ENCODE peak calls at places on chromosomes 5 and 9, in eight cellular contexts. One of them, this sample, is unnamed. For H3K27me3, the result is how much of the 10 kb centered on the place peaks cover.

GRCh38 chr5:57386958-57387357 is 95.7 kb downstream of the ACTBL2 start:
- DNase-seq in GM12878: no peak
- DNase-seq in fibroblast of lung: peak
- DNase-seq in GM23338: peak
- DNase-seq in HCT116: no peak
- DNase-seq in psoas muscle: no peak
- DNase-seq in tibial artery: no peak
- DNase-seq in A673: peak
- DNase-seq in this sample: peak

GRCh38 chr5:180605554-180606214 is 14.4 kb upstream of the SCGB3A1 start:
- DNase-seq in GM23338: peak
- DNase-seq in A673: peak
- DNase-seq in tibial artery: no peak
- DNase-seq in GM12878: peak
- DNase-seq in psoas muscle: peak
- DNase-seq in HCT116: peak
- DNase-seq in fibroblast of lung: peak
- DNase-seq in this sample: peak

GRCh38 chr5:154595662-154596061 is 117.6 kb upstream of the HAND1 start:
- DNase-seq in GM12878: no peak
- DNase-seq in GM23338: no peak
- DNase-seq in A673: no peak
- DNase-seq in fibroblast of lung: no peak
- DNase-seq in psoas muscle: no peak
- DNase-seq in tibial artery: no peak
- DNase-seq in HCT116: no peak
- DNase-seq in this sample: no peak

GRCh38 chr5:135194126-135194488 is 160.1 kb upstream of the PITX1 start:
- DNase-seq in fibroblast of lung: no peak
- DNase-seq in GM12878: no peak
- DNase-seq in tibial artery: no peak
- DNase-seq in HCT116: no peak
- DNase-seq in A673: no peak
- DNase-seq in GM23338: no peak
- DNase-seq in psoas muscle: no peak
- DNase-seq in this sample: no peak

GRCh38 chr5:120479066-120479465 is 15.0 kb downstream of the PRR16 start:
- DNase-seq in GM12878: no peak
- DNase-seq in HCT116: no peak
- DNase-seq in A673: no peak
- DNase-seq in psoas muscle: no peak
- DNase-seq in tibial artery: no peak
- DNase-seq in fibroblast of lung: peak
- DNase-seq in GM23338: no peak
- DNase-seq in this sample: no peak

GRCh38 chr5:175561085-175561484 is 82.7 kb downstream of the SFXN1 start:
- DNase-seq in A673: no peak
- DNase-seq in psoas muscle: no peak
- DNase-seq in GM23338: peak
- DNase-seq in fibroblast of lung: no peak
- DNase-seq in HCT116: no peak
- DNase-seq in tibial artery: no peak
- DNase-seq in GM12878: no peak
- DNase-seq in this sample: no peak

GRCh38 chr5:172115541-172115982 is 72.5 kb downstream of the STK10 start:
- DNase-seq in fibroblast of lung: no peak
- DNase-seq in psoas muscle: no peak
- DNase-seq in GM12878: no peak
- DNase-seq in GM23338: no peak
- DNase-seq in HCT116: no peak
- DNase-seq in A673: no peak
- DNase-seq in tibial artery: no peak
- DNase-seq in this sample: no peak

GRCh38 chr5:135036405-135036804 is 2.4 kb upstream of the PITX1 start:
- DNase-seq in GM12878: no peak
- DNase-seq in fibroblast of lung: no peak
- DNase-seq in psoas muscle: peak
- DNase-seq in A673: no peak
- DNase-seq in HCT116: no peak
- DNase-seq in GM23338: no peak
- DNase-seq in tibial artery: no peak
- DNase-seq in this sample: no peak

GRCh38 chr5:180179399-180180197 is 29.4 kb downstream of the RASGEF1C start:
- DNase-seq in psoas muscle: no peak
- DNase-seq in GM12878: no peak
- DNase-seq in GM23338: no peak
- DNase-seq in tibial artery: no peak
- DNase-seq in fibroblast of lung: peak
- DNase-seq in A673: no peak
- DNase-seq in HCT116: no peak
- DNase-seq in this sample: no peak

GRCh38 chr5:15008476-15008875 is 136.9 kb upstream of the ANKH start:
- DNase-seq in fibroblast of lung: peak
- DNase-seq in tibial artery: peak
- DNase-seq in GM23338: peak
- DNase-seq in GM12878: no peak
- DNase-seq in psoas muscle: peak
- DNase-seq in HCT116: peak
- DNase-seq in A673: peak
- DNase-seq in this sample: peak

GRCh38 chr5:176664886-176665285 is 17.6 kb downstream of the TSPAN17 start:
- DNase-seq in fibroblast of lung: no peak
- DNase-seq in HCT116: no peak
- DNase-seq in psoas muscle: peak
- DNase-seq in A673: no peak
- DNase-seq in GM12878: no peak
- DNase-seq in GM23338: peak
- DNase-seq in tibial artery: no peak
- DNase-seq in this sample: no peak

GRCh38 chr5:176661676-176662075 is 14.4 kb downstream of the TSPAN17 start:
- DNase-seq in psoas muscle: peak
- DNase-seq in tibial artery: no peak
- DNase-seq in GM23338: no peak
- DNase-seq in fibroblast of lung: no peak
- DNase-seq in A673: no peak
- DNase-seq in GM12878: no peak
- DNase-seq in HCT116: no peak
- DNase-seq in this sample: no peak

GRCh38 chr5:176662371-176663333 is 15.4 kb downstream of the TSPAN17 start:
- DNase-seq in A673: no peak
- DNase-seq in GM12878: no peak
- DNase-seq in fibroblast of lung: no peak
- DNase-seq in HCT116: no peak
- DNase-seq in psoas muscle: peak
- DNase-seq in GM23338: no peak
- DNase-seq in tibial artery: no peak
- DNase-seq in this sample: no peak

GRCh38 chr5:176664479-176664878 is 17.2 kb downstream of the TSPAN17 start:
- DNase-seq in GM23338: peak
- DNase-seq in fibroblast of lung: no peak
- DNase-seq in GM12878: no peak
- DNase-seq in HCT116: no peak
- DNase-seq in A673: no peak
- DNase-seq in tibial artery: no peak
- DNase-seq in psoas muscle: peak
- DNase-seq in this sample: no peak

DNA sequence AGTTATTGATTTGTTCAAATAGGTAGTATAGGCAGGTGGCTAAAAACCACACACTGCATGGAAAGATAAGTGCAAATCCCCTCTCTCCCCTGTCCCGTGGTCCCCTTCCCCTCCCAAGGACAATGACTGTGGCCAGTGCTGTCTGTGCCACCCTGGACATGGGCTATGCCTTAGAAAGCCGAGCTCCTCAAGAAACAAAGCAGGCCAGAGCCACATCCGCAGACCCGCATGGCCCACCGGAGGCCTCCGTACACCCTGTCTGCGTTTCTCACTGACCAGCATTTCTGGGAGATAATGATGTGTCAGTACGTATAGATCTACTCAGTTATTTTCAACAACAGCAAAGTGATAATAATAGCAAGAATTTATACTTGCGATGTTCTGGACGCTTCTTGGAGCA is 16.3 kb downstream of the TSPAN17 start:
- DNase-seq in tibial artery: no peak
- DNase-seq in HCT116: no peak
- DNase-seq in GM23338: no peak
- DNase-seq in psoas muscle: no peak
- DNase-seq in fibroblast of lung: no peak
- DNase-seq in GM12878: no peak
- DNase-seq in A673: no peak
- DNase-seq in this sample: no peak
- H3K27me3 ChIP-seq in tibial artery: under half
- H3K27me3 ChIP-seq in HCT116: under half
- H3K27me3 ChIP-seq in GM23338: under half
- H3K27me3 ChIP-seq in psoas muscle: under half
- H3K27me3 ChIP-seq in fibroblast of lung: under half
- H3K27me3 ChIP-seq in GM12878: under half
- H3K27me3 ChIP-seq in A673: under half
- H3K27me3 ChIP-seq in this sample: under half

DNA sequence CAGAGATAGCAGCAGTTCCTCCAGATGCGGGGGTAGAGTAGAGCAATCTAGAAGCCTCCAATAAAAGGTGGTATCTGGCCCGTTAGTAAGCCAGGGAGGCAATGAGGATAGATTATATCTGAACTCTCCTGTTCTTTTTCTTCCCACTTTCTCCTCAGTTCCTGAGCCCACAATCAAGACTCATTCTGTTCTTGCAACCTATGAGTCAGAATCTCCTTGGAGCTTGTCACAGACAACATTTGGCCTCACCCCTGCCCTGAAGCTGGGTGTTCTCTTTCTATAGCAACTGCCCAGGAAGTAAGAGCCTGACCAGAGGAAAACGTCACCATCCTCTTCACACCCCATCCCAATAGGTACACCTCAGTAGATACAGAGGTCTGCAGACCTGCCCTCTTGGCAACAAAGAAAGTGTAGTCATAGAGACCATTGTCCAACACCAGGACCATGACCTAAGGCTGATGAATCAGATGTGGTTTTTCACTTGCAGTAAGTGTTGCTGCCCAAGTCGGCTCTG is 76.3 kb upstream of the PCA3 start:
- DNase-seq in tibial artery: no peak
- DNase-seq in psoas muscle: no peak
- DNase-seq in GM12878: no peak
- DNase-seq in A673: no peak
- DNase-seq in HCT116: peak
- DNase-seq in fibroblast of lung: peak
- DNase-seq in GM23338: no peak
- DNase-seq in this sample: peak
- TF ChIP-seq CTCF in tibial artery: no peak
- TF ChIP-seq CTCF in psoas muscle: no peak
- TF ChIP-seq CTCF in GM12878: no peak
- TF ChIP-seq CTCF in A673: no peak
- TF ChIP-seq CTCF in HCT116: no peak
- TF ChIP-seq CTCF in fibroblast of lung: no peak
- TF ChIP-seq CTCF in GM23338: no peak
- TF ChIP-seq CTCF in this sample: no peak

GRCh38 chr5:76692651-76693050 is 23.3 kb upstream of the F2R start:
- DNase-seq in HCT116: no peak
- DNase-seq in GM23338: no peak
- DNase-seq in psoas muscle: no peak
- DNase-seq in A673: no peak
- DNase-seq in tibial artery: no peak
- DNase-seq in fibroblast of lung: no peak
- DNase-seq in GM12878: no peak
- DNase-seq in this sample: no peak
- H3K4me3 ChIP-seq in HCT116: no peak
- H3K4me3 ChIP-seq in GM23338: no peak
- H3K4me3 ChIP-seq in psoas muscle: no peak
- H3K4me3 ChIP-seq in A673: no peak
- H3K4me3 ChIP-seq in tibial artery: no peak
- H3K4me3 ChIP-seq in fibroblast of lung: no peak
- H3K4me3 ChIP-seq in GM12878: no peak
- H3K4me3 ChIP-seq in this sample: no peak

DNA sequence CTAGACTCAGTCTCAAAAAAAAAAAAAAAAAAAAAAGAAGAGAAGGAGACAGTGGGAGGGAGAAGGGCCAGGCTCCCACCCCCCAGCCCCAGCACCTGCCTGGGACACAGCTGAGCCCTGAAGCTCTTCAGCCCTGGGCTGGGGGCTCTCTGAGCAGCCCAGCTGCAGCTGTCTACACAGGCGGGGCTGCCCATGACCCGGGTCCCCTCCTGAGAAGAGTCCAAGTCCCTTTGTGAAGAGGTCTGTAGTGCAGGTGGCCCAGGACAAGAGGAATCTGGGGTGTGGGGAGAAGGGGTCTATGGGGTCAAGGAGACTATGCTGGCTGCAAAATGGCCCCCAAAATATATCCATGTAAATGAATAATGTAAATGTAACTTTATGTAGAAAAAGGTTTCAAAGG is 6.7 kb upstream of the LCN2 start:
- DNase-seq in tibial artery: no peak
- DNase-seq in A673: no peak
- DNase-seq in HCT116: no peak
- DNase-seq in GM23338: no peak
- DNase-seq in GM12878: no peak
- DNase-seq in psoas muscle: peak
- DNase-seq in fibroblast of lung: no peak
- DNase-seq in this sample: no peak
- H3K27me3 ChIP-seq in tibial artery: under half
- H3K27me3 ChIP-seq in A673: under half
- H3K27me3 ChIP-seq in HCT116: under half
- H3K27me3 ChIP-seq in GM23338: under half
- H3K27me3 ChIP-seq in GM12878: under half
- H3K27me3 ChIP-seq in psoas muscle: under half
- H3K27me3 ChIP-seq in fibroblast of lung: under half
- H3K27me3 ChIP-seq in this sample: under half

This sample was measured in bronchial epithelial cell.